ENCODE peak calls at places on chromosomes 7 and 10, in seven cellular contexts. M is gastrocnemius medialis, X is body of pancreas, F is HCT116, G is esophagus squamous epithelium, V is uterus, P is transverse colon. T is an unnamed sample.
A peak's percentile ranks its signal among the peaks of the same experiment; 100 is the strongest.

GRCh38 chr7:138243430-138243829 is 167.2 kb downstream of the AKR1D1 start:
- DNase-seq in M (no peak), X (peak; percentile 83), F (no peak), G (no peak), V (peak; percentile 20), P (no peak), T (no peak)

GRCh38 chr10:108469940-108470339 is 1305.4 kb upstream of the SORCS1 start:
- DNase-seq in M (no peak), X (no peak), F (no peak), G (no peak), V (no peak), P (no peak), T (no peak)

GRCh38 chr10:52759154-52759553 is 13.4 kb downstream of the MBL2 start:
- DNase-seq in M (no peak), X (no peak), F (no peak), G (no peak), V (no peak), P (no peak), T (no peak)

GRCh38 chr10:91206427-91206826 is 14.0 kb upstream of the PCGF5 start:
- DNase-seq in M (no peak), X (no peak), F (no peak), G (no peak), V (no peak), P (no peak), T (no peak)

GRCh38 chr10:60348982-60349381 is 40.7 kb downstream of the ANK3 start:
- DNase-seq in M (no peak), X (no peak), F (no peak), G (no peak), V (no peak), P (no peak), T (no peak)

GRCh38 chr10:15791816-15792524 is 68.3 kb downstream of the MINDY3 start:
- DNase-seq in M (no peak), X (no peak), F (no peak), G (no peak), V (peak; percentile 44), P (no peak), T (no peak)

GRCh38 chr7:45717537-45718235 is 143.5 kb downstream of the ADCY1 start:
- DNase-seq in M (no peak), X (no peak), F (no peak), G (no peak), V (no peak), P (no peak), T (no peak)

GRCh38 chr7:54858008-54858692 is 99.1 kb upstream of the SEC61G start:
- DNase-seq in M (no peak), X (peak; percentile 38), F (no peak), G (no peak), V (no peak), P (no peak), T (no peak)

GRCh38 chr7:22223841-22224240 is 133.1 kb downstream of the RAPGEF5 start:
- DNase-seq in M (no peak), X (no peak), F (no peak), G (no peak), V (no peak), P (no peak), T (no peak)

GRCh38 chr7:25770670-25771069 is 381.3 kb upstream of the NFE2L3 start:
- DNase-seq in M (no peak), X (no peak), F (no peak), G (no peak), V (no peak), P (no peak), T (no peak)

GRCh38 chr10:94006591-94007550 is 13.1 kb downstream of the PLCE1 start:
- DNase-seq in M (no peak), X (peak; percentile 45), F (no peak), G (no peak), V (no peak), P (peak; percentile 64), T (no peak)

GRCh38 chr10:74888947-74889661 is 62.7 kb downstream of the KAT6B start:
- DNase-seq in M (no peak), X (no peak), F (peak; percentile 3), G (no peak), V (no peak), P (no peak), T (no peak)

GRCh38 chr10:94205370-94205930 is 157.3 kb downstream of the NOC3L start:
- DNase-seq in M (no peak), X (peak; percentile 36), F (no peak), G (no peak), V (peak; percentile 65), P (peak; percentile 12), T (no peak)

GRCh38 chr10:49362596-49363260 is 33.2 kb downstream of the DRGX start:
- DNase-seq in M (no peak), X (peak; percentile 55), F (no peak), G (no peak), V (no peak), P (no peak), T (no peak)

GRCh38 chr7:33805630-33806233 is 99.6 kb upstream of the BMPER start:
- DNase-seq in M (no peak), X (no peak), F (no peak), G (no peak), V (peak; percentile 36), P (no peak), T (no peak)

GRCh38 chr10:103676851-103677417 is 178.4 kb downstream of the SH3PXD2A start:
- DNase-seq in M (no peak), X (no peak), F (no peak), G (no peak), V (peak; percentile 78), P (no peak), T (peak; percentile 92)
- H3K27ac ChIP-seq in M (peak overlapping the region; percentile 58), X (peak overlapping the region; percentile 16), F (no peak overlapping the region), G (peak overlapping the region; percentile 73), V (peak overlapping the region; percentile 89), P (peak overlapping the region; percentile 91), T (peak overlapping the region; percentile 85)

GRCh38 chr10:72254891-72255568 is 18.7 kb upstream of the DDIT4 start:
- DNase-seq in M (peak; percentile 98), X (peak; percentile 96), F (no peak), G (no peak), V (peak; percentile 95), P (peak; percentile 89), T (peak; percentile 95)

GRCh38 chr10:72253002-72253401 is 20.7 kb upstream of the DDIT4 start:
- DNase-seq in M (no peak), X (no peak), F (no peak), G (no peak), V (no peak), P (no peak), T (no peak)

GRCh38 chr10:72257051-72257892 is 16.5 kb upstream of the DDIT4 start:
- DNase-seq in M (peak; percentile 51), X (no peak), F (no peak), G (no peak), V (no peak), P (peak; percentile 42), T (no peak)

GRCh38 chr10:72258617-72259016 is 15.1 kb upstream of the DDIT4 start:
- DNase-seq in M (no peak), X (no peak), F (no peak), G (no peak), V (no peak), P (no peak), T (no peak)

GRCh38 chr10:72255977-72256729 is 17.6 kb upstream of the DDIT4 start:
- DNase-seq in M (no peak), X (no peak), F (no peak), G (no peak), V (no peak), P (no peak), T (no peak)
- H3K4me1 ChIP-seq in M (peaks cover 95% of the 10 kb centered on the region), X (peaks cover 73% of the 10 kb centered on the region), F (peaks cover 52% of the 10 kb centered on the region), G (peaks cover 97% of the 10 kb centered on the region), V (peaks cover 48% of the 10 kb centered on the region), P (peaks cover 67% of the 10 kb centered on the region), T (peaks cover 93% of the 10 kb centered on the region)

GRCh38 chr10:3828404-3829192 is 43.6 kb upstream of the KLF6 start:
- DNase-seq in M (no peak), X (no peak), F (no peak), G (no peak), V (peak; percentile 47), P (no peak), T (no peak)
- TF ChIP-seq POLR2A in M (no peak), X (no peak), F (no peak), G (no peak), V (no peak), P (no peak), T (peak; percentile 19)

GRCh38 chr10:70552585-70552984 is 50.0 kb downstream of the PRF1 start:
- DNase-seq in M (no peak), X (no peak), F (no peak), G (no peak), V (no peak), P (no peak), T (no peak)
- H3K27ac ChIP-seq in M (no peak overlapping the region), X (no peak overlapping the region), F (no peak overlapping the region), G (no peak overlapping the region), V (no peak overlapping the region), P (peak overlapping the region; percentile 51), T (no peak overlapping the region)

GRCh38 chr10:11476035-11476434 is 135.4 kb downstream of the USP6NL start:
- DNase-seq in M (no peak), X (no peak), F (no peak), G (no peak), V (no peak), P (no peak), T (no peak)

GRCh38 chr10:11469575-11470391 is 141.7 kb downstream of the USP6NL start:
- DNase-seq in M (no peak), X (no peak), F (no peak), G (no peak), V (no peak), P (no peak), T (no peak)

GRCh38 chr10:11473128-11473760 is 138.2 kb downstream of the USP6NL start:
- DNase-seq in M (no peak), X (no peak), F (no peak), G (no peak), V (no peak), P (no peak), T (no peak)

GRCh38 chr10:11468126-11468742 is 143.2 kb downstream of the USP6NL start:
- DNase-seq in M (no peak), X (peak; percentile 73), F (no peak), G (no peak), V (no peak), P (no peak), T (no peak)

DNA sequence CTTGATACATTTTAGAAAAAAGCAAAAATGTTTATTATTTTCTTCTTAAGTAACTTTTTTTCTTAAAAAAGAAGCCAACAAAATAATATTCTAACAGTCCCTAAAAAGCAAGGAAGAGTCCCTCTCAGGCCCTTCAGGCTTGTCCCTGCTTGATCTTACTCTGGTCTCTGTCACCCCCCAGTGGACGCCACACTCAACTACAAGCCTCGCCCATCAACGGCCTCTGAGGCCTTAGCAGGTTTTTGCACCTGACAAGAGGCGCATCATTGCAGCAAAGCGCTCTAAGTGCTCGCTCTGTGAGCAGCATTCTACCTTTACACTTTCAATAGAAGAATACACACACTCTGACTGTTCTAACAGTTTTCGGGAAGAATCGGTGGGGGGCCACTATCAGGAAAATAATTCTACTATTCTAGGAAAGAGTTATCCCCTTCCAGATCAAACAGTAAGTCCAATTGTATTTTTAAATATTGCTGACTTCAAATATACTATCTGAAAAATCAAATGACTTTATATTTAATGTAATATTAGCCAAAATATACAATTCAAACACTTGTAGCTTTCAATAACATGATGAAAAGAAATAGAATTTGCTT is 139.2 kb downstream of the USP6NL start:
- DNase-seq in M (peak; percentile 16), X (peak; percentile 60), F (peak; percentile 37), G (no peak), V (peak; percentile 44), P (peak; percentile 58), T (no peak)
- H3K4me1 ChIP-seq in M (no peaks in the 10 kb centered on the region), X (peaks cover 9% of the 10 kb centered on the region), F (no peaks in the 10 kb centered on the region), G (no peaks in the 10 kb centered on the region), V (no peaks in the 10 kb centered on the region), P (no peaks in the 10 kb centered on the region), T (no peaks in the 10 kb centered on the region)

GRCh38 chr7:155265144-155265543 is 32.5 kb upstream of the INSIG1 start:
- DNase-seq in M (no peak), X (no peak), F (no peak), G (no peak), V (no peak), P (no peak), T (no peak)
- TF ChIP-seq POLR2A in M (no peak), X (no peak), F (no peak), G (no peak), V (no peak), P (no peak), T (no peak)

T was measured in suprapubic skin.